ENCODE peak calls at places on chromosomes 1 and 21, in seven cellular contexts. W is chondrocyte, V is bronchial epithelial cell, Y is body of pancreas, E is OCI-LY7, R is astrocyte of the cerebellum, B is mucosa of descending colon. M is an unnamed sample.

GRCh38 chr1:1616838-1617237 is 1.5 kb downstream of the MIB2 start:
- DNase-seq in W (peak; percentile 85), V (no peak), Y (no peak), E (no peak), R (no peak), B (no peak), M (no peak)

GRCh38 chr21:37507716-37508115 is 141.1 kb downstream of the DYRK1A start:
- DNase-seq in W (no peak), V (no peak), Y (no peak), E (no peak), R (no peak), B (no peak), M (no peak)

GRCh38 chr1:163174524-163175437 is 27.9 kb downstream of the RGS5 start:
- DNase-seq in W (no peak), V (peak; percentile 44), Y (peak; percentile 59), E (peak; percentile 44), R (peak; percentile 44), B (peak; percentile 62), M (peak; percentile 36)

GRCh38 chr1:158146739-158147138 is 34.0 kb upstream of the CD1D start:
- DNase-seq in W (no peak), V (peak; percentile 97), Y (no peak), E (no peak), R (no peak), B (no peak), M (peak; percentile 69)

GRCh38 chr1:81832573-81832972 is 31.8 kb downstream of the ADGRL2 start:
- DNase-seq in W (no peak), V (no peak), Y (no peak), E (no peak), R (peak; percentile 60), B (no peak), M (no peak)

GRCh38 chr1:71448444-71448843 is 367.6 kb upstream of the ZRANB2 start:
- DNase-seq in W (no peak), V (no peak), Y (no peak), E (no peak), R (no peak), B (no peak), M (no peak)

GRCh38 chr1:85311818-85312217 is 35.4 kb upstream of the BCL10 start:
- DNase-seq in W (no peak), V (no peak), Y (no peak), E (no peak), R (no peak), B (no peak), M (no peak)

GRCh38 chr1:153572569-153573015 is 6.9 kb upstream of the S100A2 start:
- DNase-seq in W (no peak), V (peak; percentile 94), Y (peak; percentile 93), E (peak; percentile 83), R (peak; percentile 48), B (peak; percentile 91), M (peak; percentile 70)

GRCh38 chr1:241615043-241615974 is 24.9 kb downstream of the CHML start:
- DNase-seq in W (no peak), V (peak; percentile 94), Y (peak; percentile 37), E (no peak), R (no peak), B (peak; percentile 41), M (no peak)

GRCh38 chr1:25649505-25650218 is 33.1 kb downstream of the MAN1C1 start:
- DNase-seq in W (no peak), V (no peak), Y (no peak), E (no peak), R (no peak), B (no peak), M (no peak)

GRCh38 chr1:199550384-199551067 is 477.0 kb upstream of the NR5A2 start:
- DNase-seq in W (no peak), V (no peak), Y (no peak), E (no peak), R (peak; percentile 44), B (no peak), M (no peak)

GRCh38 chr1:199546323-199546722 is 481.2 kb upstream of the NR5A2 start:
- DNase-seq in W (no peak), V (peak; percentile 71), Y (no peak), E (no peak), R (no peak), B (no peak), M (peak; percentile 8)

GRCh38 chr1:199549424-199549823 is 478.1 kb upstream of the NR5A2 start:
- DNase-seq in W (no peak), V (no peak), Y (no peak), E (no peak), R (no peak), B (no peak), M (no peak)

DNA sequence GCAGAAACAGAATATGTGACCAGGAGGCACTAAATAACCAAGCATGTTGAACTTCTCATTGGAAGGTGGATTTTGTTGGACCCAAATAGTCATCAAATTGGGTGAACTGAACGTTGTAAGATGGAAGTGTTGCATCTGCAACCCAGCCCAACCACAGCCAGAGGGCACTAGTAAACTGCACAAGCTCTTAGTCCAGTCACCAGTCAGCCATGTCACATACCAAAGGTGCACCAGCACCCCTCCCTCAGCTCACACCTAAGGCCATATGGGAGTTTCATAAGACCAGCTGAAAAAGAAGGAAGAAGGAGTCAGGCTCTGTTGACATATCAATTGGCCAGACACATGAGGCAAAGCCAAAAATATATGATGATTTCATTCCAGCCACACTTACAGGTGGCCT is 481.7 kb upstream of the NR5A2 start:
- DNase-seq in W (no peak), V (peak; percentile 78), Y (peak; percentile 31), E (peak; percentile 24), R (no peak), B (no peak), M (peak; percentile 25)
- TF ChIP-seq CTCF in W (peak; percentile 18), V (peak; percentile 69), Y (peak; percentile 17), E (peak; percentile 68), R (no peak), B (no peak), M (no peak)

GRCh38 chr1:217313096-217313495 is 317.8 kb downstream of the GPATCH2 start:
- DNase-seq in W (no peak), V (peak; percentile 46), Y (no peak), E (no peak), R (no peak), B (no peak), M (no peak)

GRCh38 chr1:217315346-217315745 is 315.5 kb downstream of the GPATCH2 start:
- DNase-seq in W (no peak), V (peak; percentile 49), Y (no peak), E (no peak), R (no peak), B (no peak), M (no peak)

DNA sequence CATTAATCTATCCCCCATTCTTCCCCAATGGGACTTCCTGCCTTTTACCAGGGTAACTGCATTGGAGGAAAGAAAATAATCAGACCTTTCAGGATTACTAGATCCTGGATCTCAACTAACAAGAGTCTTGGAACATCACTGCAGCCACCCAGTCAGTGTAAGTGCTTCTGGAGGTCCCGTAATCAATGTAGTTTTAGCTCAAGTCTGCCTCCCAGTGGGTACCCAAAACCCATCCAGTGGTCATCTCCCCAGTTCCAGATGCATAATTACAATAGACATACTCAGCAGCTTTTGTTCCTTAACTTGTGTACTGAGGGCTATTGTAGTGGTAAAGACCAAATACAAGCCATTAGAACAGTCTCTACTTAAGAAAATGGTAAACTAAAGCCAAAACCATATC is 319.1 kb downstream of the GPATCH2 start:
- DNase-seq in W (no peak), V (no peak), Y (no peak), E (no peak), R (no peak), B (no peak), M (no peak)
- TF ChIP-seq CTCF in W (peak; percentile 29), V (peak; percentile 5), Y (no peak), E (peak; percentile 33), R (peak; percentile 34), B (no peak), M (no peak)

GRCh38 chr1:65623895-65624294 is 168.8 kb upstream of the PDE4B start:
- DNase-seq in W (no peak), V (no peak), Y (no peak), E (no peak), R (no peak), B (no peak), M (no peak)
- TF ChIP-seq CTCF in W (peak; percentile 78), V (no peak), Y (no peak), E (no peak), R (no peak), B (no peak), M (no peak)

GRCh38 chr1:187928288-187928687 is 1099.5 kb downstream of the PLA2G4A start:
- DNase-seq in W (no peak), V (peak; percentile 31), Y (no peak), E (no peak), R (peak; percentile 36), B (no peak), M (peak; percentile 7)
- TF ChIP-seq CTCF in W (peak; percentile 82), V (peak; percentile 54), Y (no peak), E (no peak), R (peak; percentile 69), B (no peak), M (peak; percentile 19)

M was measured in RWPE1.